ENCODE peak calls at places on chromosomes 3 and 15, in five cellular contexts. O is GM18507, A is lower leg skin, F is NCI-H2107, W is amygdala. B is an unnamed sample.

GRCh38 chr15:66096711-66097058 is 156.9 kb downstream of the MEGF11 start:
- DNase-seq in F (no peak), A (no peak), O (no peak), W (no peak), B (no peak)

GRCh38 chr3:56851966-56852884 is 50.5 kb upstream of the ARHGEF3 start:
- DNase-seq in A (no peak), O (no peak), W (no peak), F (no peak), B (no peak)

GRCh38 chr3:134078169-134078821 is 48.6 kb upstream of the SLCO2A1 start:
- DNase-seq in A (peak; percentile 59), F (no peak), W (no peak), O (no peak), B (no peak)

GRCh38 chr15:92460023-92460422 is 66.3 kb downstream of the ST8SIA2 start:
- DNase-seq in O (no peak), W (peak; percentile 26), F (no peak), A (no peak), B (no peak)

GRCh38 chr3:169848741-169849140 is 21.0 kb downstream of the LRRC31 start:
- DNase-seq in A (no peak), W (no peak), O (no peak), F (no peak), B (no peak)

GRCh38 chr15:50450678-50451077 is 26.5 kb downstream of the USP8 start:
- DNase-seq in A (no peak), W (no peak), F (no peak), O (no peak), B (no peak)

GRCh38 chr3:115469649-115470048 is 153.7 kb upstream of the GAP43 start:
- DNase-seq in A (no peak), W (no peak), O (no peak), F (no peak), B (peak; percentile 71)

GRCh38 chr15:80984856-80985255 is 4.8 kb downstream of the MESD start:
- DNase-seq in F (no peak), W (no peak), O (no peak), A (peak; percentile 47), B (no peak)

GRCh38 chr3:18232317-18232716 is 192.8 kb downstream of the SATB1 start:
- DNase-seq in W (no peak), O (no peak), F (no peak), A (no peak), B (no peak)

GRCh38 chr3:177590826-177591225 is 393.5 kb upstream of the TBL1XR1 start:
- DNase-seq in O (no peak), A (no peak), F (no peak), W (no peak), B (no peak)

GRCh38 chr15:52746162-52746721 is 43.9 kb downstream of the ONECUT1 start:
- DNase-seq in F (no peak), O (no peak), W (no peak), A (no peak), B (no peak)

GRCh38 chr3:34016925-34017592 is 218.6 kb downstream of the PDCD6IP start:
- DNase-seq in A (no peak), O (no peak), F (no peak), W (no peak), B (no peak)

GRCh38 chr3:37290551-37290950 is 116.2 kb upstream of the LRRFIP2 start:
- DNase-seq in O (no peak), A (no peak), W (no peak), F (no peak), B (no peak)

GRCh38 chr3:174336774-174337173 is 522.4 kb upstream of the NAALADL2 start:
- DNase-seq in F (no peak), O (no peak), A (no peak), W (no peak), B (no peak)

GRCh38 chr15:85541744-85542143 is 161.3 kb downstream of the AKAP13 start:
- DNase-seq in A (no peak), F (no peak), W (no peak), O (no peak), B (no peak)

GRCh38 chr15:74300057-74300620 is 64.0 kb downstream of the CCDC33 start:
- DNase-seq in F (no peak), A (no peak), O (no peak), W (no peak), B (no peak)

GRCh38 chr15:51706931-51707608 is 25.8 kb downstream of the SCG3 start:
- DNase-seq in A (no peak), W (no peak), O (no peak), F (no peak), B (no peak)

GRCh38 chr15:100862162-100862561 is 17.5 kb upstream of the ALDH1A3 start:
- DNase-seq in O (no peak), A (no peak), F (no peak), W (no peak), B (no peak)

GRCh38 chr15:67091073-67091965 is 25.9 kb downstream of the SMAD3 start:
- DNase-seq in O (no peak), F (no peak), A (peak; percentile 66), W (no peak), B (no peak)

GRCh38 chr3:43997788-43998373 is 243.8 kb upstream of the TOPAZ1 start:
- DNase-seq in W (no peak), A (no peak), O (no peak), F (no peak), B (no peak)

GRCh38 chr3:89171681-89172080 is 64.3 kb downstream of the EPHA3 start:
- DNase-seq in W (no peak), A (no peak), O (no peak), F (no peak), B (no peak)

GRCh38 chr3:129657261-129658046 is 51.0 kb upstream of the PLXND1 start:
- DNase-seq in W (no peak), O (no peak), A (no peak), F (no peak), B (no peak)

B was measured in NCI-H2081.